ENCODE peak calls at places on chromosomes 5 and 9, in nine cellular contexts. One of them, this sample, is unnamed.

GRCh38 chr5:154352960-154353548 is 92.7 kb upstream of the SAP30L start:
- DNase-seq in GM12891: no peak
- DNase-seq in A549: no peak
- DNase-seq in activated CD4-positive, alpha-beta T cell treated with anti-CD3 and anti-CD28 coated beads for 48 hours: no peak
- DNase-seq in AG09309: no peak
- DNase-seq in KBM-7: no peak
- DNase-seq in EL: no peak
- DNase-seq in GM10248: no peak
- DNase-seq in fibroblast of pulmonary artery: no peak
- DNase-seq in this sample: no peak

GRCh38 chr9:115494958-115495690 is 377.2 kb upstream of the TNC start:
- DNase-seq in A549: peak; percentile 66
- DNase-seq in GM12891: no peak
- DNase-seq in EL: no peak
- DNase-seq in activated CD4-positive, alpha-beta T cell treated with anti-CD3 and anti-CD28 coated beads for 48 hours: no peak
- DNase-seq in fibroblast of pulmonary artery: no peak
- DNase-seq in KBM-7: no peak
- DNase-seq in AG09309: no peak
- DNase-seq in GM10248: no peak
- DNase-seq in this sample: no peak

GRCh38 chr9:116800885-116801284 is 113.8 kb downstream of the TRIM32 start:
- DNase-seq in activated CD4-positive, alpha-beta T cell treated with anti-CD3 and anti-CD28 coated beads for 48 hours: no peak
- DNase-seq in EL: no peak
- DNase-seq in fibroblast of pulmonary artery: peak; percentile 17
- DNase-seq in AG09309: no peak
- DNase-seq in A549: no peak
- DNase-seq in GM12891: no peak
- DNase-seq in GM10248: peak; percentile 27
- DNase-seq in KBM-7: no peak
- DNase-seq in this sample: no peak

GRCh38 chr9:128349125-128349524 is 8.8 kb downstream of the SLC27A4 start:
- DNase-seq in GM10248: no peak
- DNase-seq in GM12891: no peak
- DNase-seq in fibroblast of pulmonary artery: no peak
- DNase-seq in KBM-7: no peak
- DNase-seq in activated CD4-positive, alpha-beta T cell treated with anti-CD3 and anti-CD28 coated beads for 48 hours: no peak
- DNase-seq in AG09309: no peak
- DNase-seq in A549: no peak
- DNase-seq in EL: no peak
- DNase-seq in this sample: no peak

GRCh38 chr5:6216516-6217075 is 161.8 kb downstream of the MED10 start:
- DNase-seq in KBM-7: no peak
- DNase-seq in EL: no peak
- DNase-seq in GM12891: no peak
- DNase-seq in fibroblast of pulmonary artery: no peak
- DNase-seq in GM10248: no peak
- DNase-seq in activated CD4-positive, alpha-beta T cell treated with anti-CD3 and anti-CD28 coated beads for 48 hours: no peak
- DNase-seq in AG09309: no peak
- DNase-seq in A549: no peak
- DNase-seq in this sample: no peak

GRCh38 chr5:174918655-174919054 is 194.3 kb downstream of the MSX2 start:
- DNase-seq in GM12891: no peak
- DNase-seq in activated CD4-positive, alpha-beta T cell treated with anti-CD3 and anti-CD28 coated beads for 48 hours: no peak
- DNase-seq in KBM-7: no peak
- DNase-seq in GM10248: no peak
- DNase-seq in A549: no peak
- DNase-seq in AG09309: no peak
- DNase-seq in EL: no peak
- DNase-seq in fibroblast of pulmonary artery: no peak
- DNase-seq in this sample: no peak

GRCh38 chr5:158725223-158725825 is 374.4 kb downstream of the EBF1 start:
- DNase-seq in fibroblast of pulmonary artery: no peak
- DNase-seq in activated CD4-positive, alpha-beta T cell treated with anti-CD3 and anti-CD28 coated beads for 48 hours: no peak
- DNase-seq in A549: peak; percentile 16
- DNase-seq in EL: no peak
- DNase-seq in GM10248: no peak
- DNase-seq in AG09309: no peak
- DNase-seq in KBM-7: peak; percentile 23
- DNase-seq in GM12891: no peak
- DNase-seq in this sample: no peak

GRCh38 chr5:153618857-153619256 is 128.4 kb downstream of the GRIA1 start:
- DNase-seq in fibroblast of pulmonary artery: peak; percentile 13
- DNase-seq in activated CD4-positive, alpha-beta T cell treated with anti-CD3 and anti-CD28 coated beads for 48 hours: no peak
- DNase-seq in EL: peak; percentile 80
- DNase-seq in KBM-7: no peak
- DNase-seq in AG09309: no peak
- DNase-seq in A549: no peak
- DNase-seq in GM12891: no peak
- DNase-seq in GM10248: no peak
- DNase-seq in this sample: peak; percentile 52

GRCh38 chr5:124342027-124342471 is 404.4 kb downstream of the ZNF608 start:
- DNase-seq in GM10248: no peak
- DNase-seq in activated CD4-positive, alpha-beta T cell treated with anti-CD3 and anti-CD28 coated beads for 48 hours: no peak
- DNase-seq in AG09309: no peak
- DNase-seq in EL: peak; percentile 42
- DNase-seq in KBM-7: no peak
- DNase-seq in A549: no peak
- DNase-seq in GM12891: no peak
- DNase-seq in fibroblast of pulmonary artery: peak; percentile 79
- DNase-seq in this sample: no peak

GRCh38 chr5:15008476-15008875 is 136.9 kb upstream of the ANKH start:
- DNase-seq in AG09309: peak; percentile 95
- DNase-seq in activated CD4-positive, alpha-beta T cell treated with anti-CD3 and anti-CD28 coated beads for 48 hours: no peak
- DNase-seq in GM10248: no peak
- DNase-seq in fibroblast of pulmonary artery: peak; percentile 97
- DNase-seq in KBM-7: no peak
- DNase-seq in A549: peak; percentile 94
- DNase-seq in EL: peak; percentile 97
- DNase-seq in GM12891: no peak
- DNase-seq in this sample: no peak

GRCh38 chr5:192691-192969 is 1.3 kb downstream of the LRRC14B start:
- DNase-seq in A549: no peak
- DNase-seq in GM12891: no peak
- DNase-seq in KBM-7: no peak
- DNase-seq in AG09309: no peak
- DNase-seq in fibroblast of pulmonary artery: no peak
- DNase-seq in EL: no peak
- DNase-seq in GM10248: no peak
- DNase-seq in activated CD4-positive, alpha-beta T cell treated with anti-CD3 and anti-CD28 coated beads for 48 hours: no peak
- DNase-seq in this sample: no peak

GRCh38 chr9:22035591-22036011 is 26.5 kb upstream of the CDKN2B start:
- DNase-seq in AG09309: no peak
- DNase-seq in GM12891: no peak
- DNase-seq in KBM-7: peak; percentile 30
- DNase-seq in EL: no peak
- DNase-seq in fibroblast of pulmonary artery: no peak
- DNase-seq in activated CD4-positive, alpha-beta T cell treated with anti-CD3 and anti-CD28 coated beads for 48 hours: no peak
- DNase-seq in A549: no peak
- DNase-seq in GM10248: no peak
- DNase-seq in this sample: peak; percentile 53

GRCh38 chr9:128163027-128163515 is 3.0 kb downstream of the BBLN start:
- DNase-seq in GM10248: no peak
- DNase-seq in fibroblast of pulmonary artery: no peak
- DNase-seq in KBM-7: no peak
- DNase-seq in AG09309: no peak
- DNase-seq in GM12891: no peak
- DNase-seq in A549: no peak
- DNase-seq in EL: no peak
- DNase-seq in activated CD4-positive, alpha-beta T cell treated with anti-CD3 and anti-CD28 coated beads for 48 hours: no peak
- DNase-seq in this sample: no peak

GRCh38 chr5:174553556-174553955 is 170.8 kb upstream of the MSX2 start:
- DNase-seq in GM10248: no peak
- DNase-seq in GM12891: no peak
- DNase-seq in EL: no peak
- DNase-seq in AG09309: no peak
- DNase-seq in activated CD4-positive, alpha-beta T cell treated with anti-CD3 and anti-CD28 coated beads for 48 hours: no peak
- DNase-seq in KBM-7: no peak
- DNase-seq in A549: no peak
- DNase-seq in fibroblast of pulmonary artery: no peak
- DNase-seq in this sample: no peak

GRCh38 chr5:132677191-132677590 is 3.4 kb downstream of the IL4 start:
- DNase-seq in activated CD4-positive, alpha-beta T cell treated with anti-CD3 and anti-CD28 coated beads for 48 hours: no peak
- DNase-seq in KBM-7: no peak
- DNase-seq in fibroblast of pulmonary artery: peak; percentile 78
- DNase-seq in AG09309: peak; percentile 53
- DNase-seq in GM12891: no peak
- DNase-seq in A549: peak; percentile 86
- DNase-seq in EL: peak; percentile 96
- DNase-seq in GM10248: no peak
- DNase-seq in this sample: peak; percentile 9

GRCh38 chr9:70218767-70219166 is 40.0 kb upstream of the SMC5 start:
- DNase-seq in AG09309: peak; percentile 45
- DNase-seq in EL: peak; percentile 57
- DNase-seq in GM12891: no peak
- DNase-seq in fibroblast of pulmonary artery: no peak
- DNase-seq in A549: no peak
- DNase-seq in KBM-7: no peak
- DNase-seq in GM10248: no peak
- DNase-seq in activated CD4-positive, alpha-beta T cell treated with anti-CD3 and anti-CD28 coated beads for 48 hours: no peak
- DNase-seq in this sample: no peak

GRCh38 chr9:4934976-4935672 is 49.9 kb upstream of the JAK2 start:
- DNase-seq in EL: peak; percentile 13
- DNase-seq in KBM-7: no peak
- DNase-seq in fibroblast of pulmonary artery: no peak
- DNase-seq in GM10248: no peak
- DNase-seq in activated CD4-positive, alpha-beta T cell treated with anti-CD3 and anti-CD28 coated beads for 48 hours: no peak
- DNase-seq in A549: no peak
- DNase-seq in GM12891: no peak
- DNase-seq in AG09309: no peak
- DNase-seq in this sample: peak; percentile 98

GRCh38 chr5:6081727-6082210 is 296.6 kb downstream of the MED10 start:
- DNase-seq in KBM-7: no peak
- DNase-seq in AG09309: no peak
- DNase-seq in activated CD4-positive, alpha-beta T cell treated with anti-CD3 and anti-CD28 coated beads for 48 hours: no peak
- DNase-seq in EL: no peak
- DNase-seq in A549: no peak
- DNase-seq in GM10248: no peak
- DNase-seq in GM12891: no peak
- DNase-seq in fibroblast of pulmonary artery: no peak
- DNase-seq in this sample: no peak

GRCh38 chr9:106691629-106692028 is 171.3 kb upstream of the ZNF462 start:
- DNase-seq in activated CD4-positive, alpha-beta T cell treated with anti-CD3 and anti-CD28 coated beads for 48 hours: no peak
- DNase-seq in KBM-7: no peak
- DNase-seq in EL: no peak
- DNase-seq in fibroblast of pulmonary artery: no peak
- DNase-seq in GM12891: no peak
- DNase-seq in A549: no peak
- DNase-seq in GM10248: no peak
- DNase-seq in AG09309: no peak
- DNase-seq in this sample: no peak

GRCh38 chr9:112091805-112092204 is 83.3 kb downstream of the SUSD1 start:
- DNase-seq in activated CD4-positive, alpha-beta T cell treated with anti-CD3 and anti-CD28 coated beads for 48 hours: no peak
- DNase-seq in A549: peak; percentile 37
- DNase-seq in EL: peak; percentile 10
- DNase-seq in AG09309: no peak
- DNase-seq in KBM-7: no peak
- DNase-seq in GM10248: no peak
- DNase-seq in fibroblast of pulmonary artery: peak; percentile 52
- DNase-seq in GM12891: no peak
- DNase-seq in this sample: peak; percentile 36

GRCh38 chr5:123835421-123835820 is 323.4 kb downstream of the CSNK1G3 start:
- DNase-seq in A549: no peak
- DNase-seq in GM12891: no peak
- DNase-seq in activated CD4-positive, alpha-beta T cell treated with anti-CD3 and anti-CD28 coated beads for 48 hours: no peak
- DNase-seq in AG09309: no peak
- DNase-seq in fibroblast of pulmonary artery: no peak
- DNase-seq in GM10248: no peak
- DNase-seq in KBM-7: no peak
- DNase-seq in EL: no peak
- DNase-seq in this sample: no peak

GRCh38 chr5:135086326-135086725 is 52.3 kb upstream of the PITX1 start:
- DNase-seq in EL: no peak
- DNase-seq in GM10248: no peak
- DNase-seq in AG09309: no peak
- DNase-seq in GM12891: no peak
- DNase-seq in KBM-7: no peak
- DNase-seq in activated CD4-positive, alpha-beta T cell treated with anti-CD3 and anti-CD28 coated beads for 48 hours: no peak
- DNase-seq in fibroblast of pulmonary artery: no peak
- DNase-seq in A549: no peak
- DNase-seq in this sample: no peak

GRCh38 chr5:170562166-170562565 is 58.3 kb downstream of the KCNIP1 start:
- DNase-seq in activated CD4-positive, alpha-beta T cell treated with anti-CD3 and anti-CD28 coated beads for 48 hours: no peak
- DNase-seq in KBM-7: no peak
- DNase-seq in AG09309: no peak
- DNase-seq in A549: no peak
- DNase-seq in fibroblast of pulmonary artery: no peak
- DNase-seq in EL: no peak
- DNase-seq in GM12891: no peak
- DNase-seq in GM10248: no peak
- DNase-seq in this sample: no peak

GRCh38 chr9:131409458-131409992 is 15.6 kb downstream of the PRRC2B start:
- DNase-seq in KBM-7: no peak
- DNase-seq in EL: no peak
- DNase-seq in GM12891: no peak
- DNase-seq in GM10248: no peak
- DNase-seq in AG09309: no peak
- DNase-seq in activated CD4-positive, alpha-beta T cell treated with anti-CD3 and anti-CD28 coated beads for 48 hours: no peak
- DNase-seq in fibroblast of pulmonary artery: no peak
- DNase-seq in A549: no peak
- DNase-seq in this sample: no peak

GRCh38 chr5:54590824-54591223 is 73.3 kb downstream of the SNX18 start:
- DNase-seq in AG09309: no peak
- DNase-seq in GM10248: no peak
- DNase-seq in KBM-7: peak; percentile 77
- DNase-seq in GM12891: no peak
- DNase-seq in fibroblast of pulmonary artery: no peak
- DNase-seq in activated CD4-positive, alpha-beta T cell treated with anti-CD3 and anti-CD28 coated beads for 48 hours: no peak
- DNase-seq in EL: no peak
- DNase-seq in A549: no peak
- DNase-seq in this sample: peak; percentile 64

GRCh38 chr9:135931349-135931820 is 24.0 kb upstream of the CAMSAP1 start:
- DNase-seq in A549: no peak
- DNase-seq in AG09309: no peak
- DNase-seq in fibroblast of pulmonary artery: no peak
- DNase-seq in KBM-7: no peak
- DNase-seq in activated CD4-positive, alpha-beta T cell treated with anti-CD3 and anti-CD28 coated beads for 48 hours: no peak
- DNase-seq in GM12891: no peak
- DNase-seq in EL: no peak
- DNase-seq in GM10248: no peak
- DNase-seq in this sample: no peak

GRCh38 chr9:131876486-131876885 is 136.6 kb upstream of the RAPGEF1 start:
- DNase-seq in KBM-7: no peak
- DNase-seq in fibroblast of pulmonary artery: no peak
- DNase-seq in GM10248: no peak
- DNase-seq in AG09309: no peak
- DNase-seq in A549: no peak
- DNase-seq in activated CD4-positive, alpha-beta T cell treated with anti-CD3 and anti-CD28 coated beads for 48 hours: no peak
- DNase-seq in EL: no peak
- DNase-seq in GM12891: no peak
- DNase-seq in this sample: no peak

GRCh38 chr5:159099049-159099760 is 511 bp downstream of the EBF1 start:
- DNase-seq in fibroblast of pulmonary artery: peak; percentile 69
- DNase-seq in activated CD4-positive, alpha-beta T cell treated with anti-CD3 and anti-CD28 coated beads for 48 hours: peak; percentile 63
- DNase-seq in AG09309: peak; percentile 10
- DNase-seq in GM12891: no peak
- DNase-seq in A549: peak; percentile 58
- DNase-seq in KBM-7: peak; percentile 62
- DNase-seq in EL: peak; percentile 71
- DNase-seq in GM10248: no peak
- DNase-seq in this sample: peak; percentile 59

GRCh38 chr5:176650354-176650884 is 3.1 kb downstream of the TSPAN17 start:
- DNase-seq in A549: no peak
- DNase-seq in GM12891: no peak
- DNase-seq in GM10248: no peak
- DNase-seq in AG09309: no peak
- DNase-seq in fibroblast of pulmonary artery: no peak
- DNase-seq in activated CD4-positive, alpha-beta T cell treated with anti-CD3 and anti-CD28 coated beads for 48 hours: no peak
- DNase-seq in EL: no peak
- DNase-seq in KBM-7: no peak
- DNase-seq in this sample: no peak

GRCh38 chr9:129479217-129480011 is 141.5 kb downstream of the C9orf50 start:
- DNase-seq in AG09309: no peak
- DNase-seq in GM10248: no peak
- DNase-seq in GM12891: no peak
- DNase-seq in A549: no peak
- DNase-seq in EL: no peak
- DNase-seq in fibroblast of pulmonary artery: no peak
- DNase-seq in activated CD4-positive, alpha-beta T cell treated with anti-CD3 and anti-CD28 coated beads for 48 hours: no peak
- DNase-seq in KBM-7: no peak
- DNase-seq in this sample: no peak

GRCh38 chr5:169094586-169095409 is 206.1 kb downstream of the SLIT3 start:
- DNase-seq in activated CD4-positive, alpha-beta T cell treated with anti-CD3 and anti-CD28 coated beads for 48 hours: no peak
- DNase-seq in AG09309: peak; percentile 67
- DNase-seq in A549: no peak
- DNase-seq in GM12891: no peak
- DNase-seq in EL: peak; percentile 69
- DNase-seq in fibroblast of pulmonary artery: peak; percentile 22
- DNase-seq in GM10248: no peak
- DNase-seq in KBM-7: no peak
- DNase-seq in this sample: peak; percentile 35

This sample was measured in OCI-M1.